ENCODE peak calls at places on chromosomes 5 and 9, in five cellular contexts. F is activated CD8-positive, alpha-beta T cell treated with anti-CD3 and anti-CD28 coated beads, Interleukin-2, amount 10 ng/mL, durations not matched to agents 7 days and 5 days; Q is hypothalamus; K is stimulated activated CD4-positive, alpha-beta T cell treated with anti-CD3 and anti-CD28 coated beads, Interleukin-4, amount 100 ng/mL, for 4 hours; X is epithelial cell of esophagus. B is an unnamed sample.

GRCh38 chr5:168313596-168314204 is 22.3 kb downstream of the WWC1 start:
- DNase-seq in F (no peak), Q (no peak), K (no peak), X (no peak), B (no peak)

GRCh38 chr5:84378420-84378819 is 6.3 kb downstream of the EDIL3 start:
- DNase-seq in F (no peak), Q (no peak), K (no peak), X (no peak), B (no peak)

GRCh38 chr9:99176527-99177013 is 45.2 kb downstream of the ALG2 start:
- DNase-seq in F (no peak), Q (no peak), K (no peak), X (no peak), B (no peak)

GRCh38 chr9:70677336-70677735 is 262.9 kb upstream of the KLF9 start:
- DNase-seq in F (no peak), Q (no peak), K (no peak), X (no peak), B (no peak)

GRCh38 chr9:72665421-72665820 is 144.0 kb downstream of the TMC1 start:
- DNase-seq in F (no peak), Q (no peak), K (no peak), X (peak; percentile 87), B (no peak)

GRCh38 chr5:84364043-84364442 is 20.6 kb downstream of the EDIL3 start:
- DNase-seq in F (no peak), Q (no peak), K (no peak), X (no peak), B (no peak)

GRCh38 chr5:147752033-147752432 is 30.5 kb downstream of the JAKMIP2 start:
- DNase-seq in F (no peak), Q (no peak), K (no peak), X (no peak), B (no peak)

GRCh38 chr5:143207563-143208364 is 195.7 kb downstream of the NR3C1 start:
- DNase-seq in F (no peak), Q (no peak), K (no peak), X (no peak), B (no peak)